ENCODE peak calls at places on chromosomes 1 and 21, in five cellular contexts. L is natural killer cell; H is WTC11; T is activated CD8-positive, alpha-beta T cell treated with anti-CD3 and anti-CD28 coated beads, Interleukin-2, amount 10 ng/mL, durations not matched to agents 7 days and 5 days; O is lower lobe of right lung. M is an unnamed sample.
A peak's percentile ranks its signal among the peaks of the same experiment; 100 is the strongest.

GRCh38 chr1:70041317-70042045 is 163.9 kb downstream of the LRRC40 start:
- ATAC-seq in T (no peak), L (no peak), H (no peak), O (no peak), M (no peak)

GRCh38 chr1:181100015-181100905 is 11.8 kb downstream of the IER5 start:
- ATAC-seq in H (no peak), T (no peak), O (no peak), L (no peak), M (no peak)

GRCh38 chr1:184806296-184806721 is 51.7 kb upstream of the EDEM3 start:
- ATAC-seq in T (no peak), H (no peak), L (peak; percentile 78), O (peak; percentile 67), M (peak; percentile 21)

GRCh38 chr1:167905671-167906070 is 8.3 kb downstream of the ADCY10 start:
- ATAC-seq in H (no peak), L (no peak), O (no peak), T (no peak), M (no peak)

GRCh38 chr1:29825274-29825940 is 589.1 kb downstream of the PTPRU start:
- ATAC-seq in O (no peak), L (peak; percentile 21), T (no peak), H (no peak), M (no peak)

GRCh38 chr1:245256528-245256927 is 101.7 kb downstream of the KIF26B start:
- ATAC-seq in L (no peak), O (no peak), H (peak; percentile 91), T (no peak), M (no peak)

GRCh38 chr1:107443027-107443426 is 302.2 kb downstream of the NTNG1 start:
- ATAC-seq in T (peak; percentile 57), L (no peak), H (no peak), O (no peak), M (no peak)

GRCh38 chr1:107643766-107644165 is 321.2 kb downstream of the VAV3 start:
- ATAC-seq in H (no peak), O (no peak), L (peak; percentile 22), T (no peak), M (no peak)

GRCh38 chr1:2547210-2548067 is 8.7 kb upstream of the TNFRSF14 start:
- ATAC-seq in L (peak; percentile 25), O (no peak), T (peak; percentile 22), H (peak; percentile 1), M (peak; percentile 0)

GRCh38 chr1:50471967-50472366 is 48.7 kb upstream of the DMRTA2 start:
- ATAC-seq in T (no peak), O (no peak), H (peak; percentile 82), L (no peak), M (no peak)

GRCh38 chr1:34696230-34696629 is 58.6 kb upstream of the GJB5 start:
- ATAC-seq in T (no peak), O (no peak), H (peak; percentile 41), L (no peak), M (peak; percentile 63)

GRCh38 chr1:37270639-37271038 is 203.7 kb upstream of the ZC3H12A start:
- ATAC-seq in L (no peak), T (no peak), O (no peak), H (no peak), M (no peak)

GRCh38 chr1:240189386-240189989 is 97.8 kb downstream of the FMN2 start:
- ATAC-seq in T (no peak), O (no peak), L (no peak), H (peak; percentile 66), M (no peak)

GRCh38 chr1:183982172-183982963 is 55.2 kb downstream of the COLGALT2 start:
- ATAC-seq in T (no peak), L (no peak), O (no peak), H (no peak), M (no peak)

GRCh38 chr1:200634449-200635122 is 14.0 kb upstream of the KIF14 start:
- ATAC-seq in L (no peak), H (no peak), O (no peak), T (no peak), M (no peak)

GRCh38 chr1:157490337-157491165 is 61.8 kb downstream of the FCRL5 start:
- ATAC-seq in O (peak; percentile 83), T (peak; percentile 44), L (peak; percentile 31), H (peak; percentile 87), M (peak; percentile 63)

GRCh38 chr1:77927414-77927813 is 39.0 kb downstream of the NEXN start:
- ATAC-seq in L (no peak), O (no peak), H (no peak), T (peak; percentile 45), M (no peak)

GRCh38 chr1:221810406-221810805 is 68.5 kb upstream of the DUSP10 start:
- ATAC-seq in O (no peak), H (no peak), T (no peak), L (no peak), M (peak; percentile 74)

GRCh38 chr1:116318897-116319296 is 54.1 kb upstream of the ATP1A1 start:
- ATAC-seq in T (no peak), O (no peak), L (no peak), H (no peak), M (no peak)

GRCh38 chr1:47883963-47884362 is 113.2 kb downstream of the TRABD2B start:
- ATAC-seq in H (peak; percentile 16), L (no peak), T (no peak), O (no peak), M (no peak)

GRCh38 chr1:91556556-91556955 is 55.9 kb downstream of the CDC7 start:
- ATAC-seq in H (no peak), L (no peak), O (no peak), T (peak; percentile 34), M (no peak)

GRCh38 chr1:93554883-93555872 is 107.3 kb downstream of the FNBP1L start:
- ATAC-seq in L (no peak), T (no peak), O (peak; percentile 58), H (no peak), M (no peak)

GRCh38 chr21:31273278-31273677 is 70.8 kb downstream of the TIAM1 start:
- ATAC-seq in H (no peak), T (no peak), O (no peak), L (no peak), M (no peak)

M was measured in esophagus mucosa.